ENCODE peak calls at places on chromosomes 1 and 21, in ten cellular contexts. P is MCF 10A, R is mucosa of descending colon, X is cardiac fibroblast, O is hepatocyte, N is omental fat pad, T is fibroblast of lung, F is AG09309, E is heart left ventricle, I is H9. M is an unnamed sample.

GRCh38 chr1:90879281-90879680 is 142.6 kb downstream of the ZNF644 start:
- DNase-seq in P (peak; percentile 24), R (no peak), E (no peak), O (no peak), T (peak; percentile 4), N (no peak), F (no peak), X (no peak), I (no peak), M (no peak)

GRCh38 chr1:7317888-7318287 is 453.2 kb upstream of the VAMP3 start:
- DNase-seq in F (no peak), O (peak; percentile 52), I (peak; percentile 43), P (no peak), E (no peak), T (no peak), R (no peak), X (no peak), N (no peak), M (no peak)

GRCh38 chr1:84442256-84442655 is 36.8 kb upstream of the RPF1 start:
- DNase-seq in N (no peak), X (peak; percentile 95), T (peak; percentile 91), F (peak; percentile 90), O (peak; percentile 57), P (peak; percentile 87), I (no peak), E (no peak), R (no peak), M (peak; percentile 77)

GRCh38 chr1:179824265-179824664 is 53.3 kb downstream of the TOR1AIP2 start:
- DNase-seq in N (no peak), X (no peak), I (peak; percentile 23), T (no peak), O (no peak), E (no peak), F (no peak), R (no peak), P (no peak), M (no peak)

GRCh38 chr1:23433122-23433521 is 8.6 kb upstream of the TCEA3 start:
- DNase-seq in E (no peak), F (no peak), N (no peak), T (no peak), X (no peak), R (no peak), O (no peak), P (no peak), I (no peak), M (no peak)

GRCh38 chr1:215475719-215476525 is 91.2 kb upstream of the KCTD3 start:
- DNase-seq in N (no peak), R (no peak), E (no peak), P (peak; percentile 81), X (peak; percentile 31), O (no peak), T (peak; percentile 96), F (peak; percentile 79), I (no peak), M (no peak)

GRCh38 chr1:69568435-69569280 is 936 bp downstream of the LRRC7 start:
- DNase-seq in R (peak; percentile 21), T (peak; percentile 1), F (no peak), P (no peak), E (no peak), X (no peak), O (no peak), N (no peak), I (peak; percentile 29), M (no peak)

GRCh38 chr1:215643592-215644321 is 76.7 kb downstream of the KCTD3 start:
- DNase-seq in P (no peak), I (no peak), E (no peak), X (no peak), O (no peak), T (peak; percentile 36), N (no peak), R (no peak), F (no peak), M (no peak)

GRCh38 chr1:161185732-161186311 is 8.5 kb upstream of the B4GALT3 start:
- DNase-seq in N (no peak), F (no peak), O (no peak), I (no peak), R (peak; percentile 16), X (peak; percentile 17), P (no peak), E (no peak), T (no peak), M (no peak)

GRCh38 chr1:212862111-212862690 is 4.1 kb downstream of the FLVCR1 start:
- DNase-seq in I (no peak), O (no peak), N (no peak), E (no peak), P (no peak), R (no peak), X (no peak), T (no peak), F (no peak), M (no peak)

GRCh38 chr1:39113109-39113743 is 87.1 kb downstream of the NDUFS5 start:
- DNase-seq in P (peak; percentile 48), R (no peak), N (no peak), E (no peak), O (no peak), X (no peak), T (no peak), I (no peak), F (no peak), M (no peak)

GRCh38 chr1:96843601-96844000 is 122.0 kb downstream of the PTBP2 start:
- DNase-seq in O (no peak), I (no peak), R (no peak), F (no peak), T (no peak), E (no peak), X (no peak), P (no peak), N (no peak), M (no peak)

GRCh38 chr1:96840396-96840795 is 118.8 kb downstream of the PTBP2 start:
- DNase-seq in P (no peak), E (no peak), F (no peak), R (no peak), T (no peak), X (no peak), I (no peak), O (no peak), N (no peak), M (no peak)

GRCh38 chr1:96843196-96843595 is 121.6 kb downstream of the PTBP2 start:
- DNase-seq in X (peak; percentile 79), E (no peak), P (no peak), I (no peak), T (peak; percentile 38), O (peak; percentile 8), R (no peak), N (no peak), F (peak; percentile 38), M (no peak)

GRCh38 chr1:96845464-96845863 is 123.9 kb downstream of the PTBP2 start:
- DNase-seq in P (peak; percentile 35), T (no peak), I (peak; percentile 74), X (peak; percentile 40), E (no peak), N (no peak), F (no peak), R (peak; percentile 60), O (peak; percentile 39), M (no peak)

GRCh38 chr1:96842215-96842614 is 120.6 kb downstream of the PTBP2 start:
- DNase-seq in E (no peak), T (no peak), N (no peak), O (no peak), F (no peak), I (no peak), X (peak; percentile 33), P (no peak), R (no peak), M (no peak)
- TF ChIP-seq CTCF in E (no peak), T (peak; percentile 58), N (no peak), O (no peak), F (peak; percentile 12), I (peak; percentile 51), X (peak; percentile 43), P (peak; percentile 11), R (no peak), M (no peak)

DNA sequence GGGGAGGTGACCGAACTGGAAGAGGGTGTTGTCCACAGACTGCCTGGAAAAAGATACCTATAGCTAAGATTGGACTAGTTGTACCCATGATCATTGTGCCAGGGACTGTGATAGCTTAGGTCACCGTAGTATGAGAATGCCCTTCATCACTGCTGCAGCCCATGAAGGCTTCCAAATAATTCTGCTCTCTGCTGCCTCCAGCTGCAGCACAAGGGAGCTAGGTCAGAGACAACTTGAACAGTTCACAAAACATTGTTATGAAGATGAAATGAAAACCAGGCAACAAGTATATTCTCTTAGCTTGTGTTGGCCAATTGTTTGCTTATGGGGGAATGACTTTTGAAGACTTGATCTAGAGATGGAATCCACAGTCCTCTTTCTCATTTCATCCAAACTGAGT is 246.7 kb downstream of the MRPL39 start:
- DNase-seq in I (no peak), O (no peak), E (no peak), P (no peak), N (no peak), F (no peak), T (no peak), X (no peak), R (no peak), M (no peak)
- TF ChIP-seq CTCF in I (peak; percentile 52), O (no peak), E (no peak), P (peak; percentile 8), N (no peak), F (peak; percentile 27), T (peak; percentile 33), X (peak; percentile 34), R (no peak), M (peak; percentile 36)

GRCh38 chr21:14523234-14523633 is 22.9 kb downstream of the SAMSN1 start:
- DNase-seq in R (no peak), F (no peak), T (no peak), X (peak; percentile 50), N (no peak), O (no peak), P (no peak), I (no peak), E (peak; percentile 27), M (no peak)
- TF ChIP-seq CTCF in R (no peak), F (no peak), T (no peak), X (no peak), N (no peak), O (no peak), P (no peak), I (no peak), E (no peak), M (no peak)

GRCh38 chr21:16085436-16085835 is 355.7 kb downstream of the USP25 start:
- DNase-seq in X (peak; percentile 28), I (no peak), T (peak; percentile 73), E (no peak), F (no peak), N (no peak), O (no peak), R (no peak), P (no peak), M (no peak)

GRCh38 chr21:16081304-16081703 is 351.5 kb downstream of the USP25 start:
- DNase-seq in N (no peak), P (no peak), X (no peak), F (no peak), R (no peak), T (no peak), I (no peak), E (no peak), O (no peak), M (no peak)

GRCh38 chr21:16084776-16085364 is 355.1 kb downstream of the USP25 start:
- DNase-seq in T (peak; percentile 88), E (peak; percentile 51), X (peak; percentile 17), P (peak; percentile 2), I (no peak), O (no peak), F (no peak), R (no peak), N (no peak), M (peak; percentile 55)

GRCh38 chr21:16079830-16080229 is 350.0 kb downstream of the USP25 start:
- DNase-seq in X (peak; percentile 78), P (peak; percentile 20), R (no peak), E (no peak), I (no peak), O (peak; percentile 38), N (no peak), T (peak; percentile 84), F (no peak), M (no peak)

GRCh38 chr21:16082038-16082816 is 352.4 kb downstream of the USP25 start:
- DNase-seq in E (no peak), N (no peak), I (no peak), T (no peak), R (no peak), F (no peak), X (peak; percentile 57), O (peak; percentile 21), P (peak; percentile 17), M (no peak)
- TF ChIP-seq CTCF in E (peak; percentile 41), N (no peak), I (peak; percentile 66), T (peak; percentile 13), R (no peak), F (peak; percentile 14), X (no peak), O (peak; percentile 57), P (peak; percentile 29), M (no peak)